ENCODE peak calls at places on chromosomes 11 and 22, in nine cellular contexts. K is A549, A is adrenal gland, O is body of pancreas, V is IMR-90, N is esophagus squamous epithelium, B is heart left ventricle, R is upper lobe of left lung, W is HCT116. H is an unnamed sample.

GRCh38 chr11:117823941-117824420 is 563 bp downstream of the FXYD2 start:
- DNase-seq in K (no peak), A (peak), O (peak), V (no peak), N (no peak), B (peak), R (peak), W (no peak), H (no peak)

GRCh38 chr22:23383491-23384450 is 196.3 kb downstream of the IGLL1 start:
- DNase-seq in K (no peak), A (no peak), O (no peak), V (no peak), N (no peak), B (no peak), R (no peak), W (no peak), H (no peak)

GRCh38 chr22:23764931-23765881 is 2.4 kb downstream of the C22orf15 start:
- DNase-seq in K (no peak), A (no peak), O (no peak), V (no peak), N (no peak), B (no peak), R (no peak), W (no peak), H (no peak)

GRCh38 chr11:79369094-79369493 is 71.7 kb downstream of the TENM4 start:
- DNase-seq in K (no peak), A (no peak), O (no peak), V (no peak), N (no peak), B (no peak), R (no peak), W (no peak), H (no peak)

GRCh38 chr22:43825651-43826050 is 13.5 kb upstream of the EFCAB6 start:
- DNase-seq in K (no peak), A (peak), O (no peak), V (no peak), N (no peak), B (no peak), R (no peak), W (no peak), H (no peak)

GRCh38 chr22:20086763-20087162 is 6.7 kb downstream of the DGCR8 start:
- DNase-seq in K (no peak), A (no peak), O (no peak), V (no peak), N (no peak), B (no peak), R (no peak), W (no peak), H (no peak)

GRCh38 chr11:73402834-73403185 is 26.6 kb downstream of the RELT start:
- DNase-seq in K (no peak), A (peak), O (no peak), V (no peak), N (no peak), B (no peak), R (no peak), W (no peak), H (no peak)

GRCh38 chr11:35303596-35304392 is 115.6 kb downstream of the SLC1A2 start:
- DNase-seq in K (peak), A (peak), O (peak), V (peak), N (no peak), B (no peak), R (peak), W (no peak), H (no peak)

GRCh38 chr11:103893366-103893765 is 143.1 kb upstream of the DDI1 start:
- DNase-seq in K (no peak), A (no peak), O (no peak), V (peak), N (no peak), B (no peak), R (no peak), W (no peak), H (no peak)

GRCh38 chr11:97614571-97614970 is 1224.8 kb downstream of the JRKL start:
- DNase-seq in K (no peak), A (no peak), O (no peak), V (peak), N (no peak), B (no peak), R (no peak), W (no peak), H (no peak)
- TF ChIP-seq POLR2A in K (no peak), A (no peak), O (no peak), V (no peak), N (no peak), B (no peak), R (no peak), W (no peak), H (no peak)

GRCh38 chr11:7415537-7415817 is 69.8 kb upstream of the OLFML1 start:
- DNase-seq in K (no peak), A (no peak), O (no peak), V (no peak), N (no peak), B (no peak), R (no peak), W (no peak), H (no peak)
- TF ChIP-seq POLR2A in K (no peak), A (no peak), O (no peak), V (no peak), N (no peak), B (no peak), R (no peak), W (no peak), H (no peak)

DNA sequence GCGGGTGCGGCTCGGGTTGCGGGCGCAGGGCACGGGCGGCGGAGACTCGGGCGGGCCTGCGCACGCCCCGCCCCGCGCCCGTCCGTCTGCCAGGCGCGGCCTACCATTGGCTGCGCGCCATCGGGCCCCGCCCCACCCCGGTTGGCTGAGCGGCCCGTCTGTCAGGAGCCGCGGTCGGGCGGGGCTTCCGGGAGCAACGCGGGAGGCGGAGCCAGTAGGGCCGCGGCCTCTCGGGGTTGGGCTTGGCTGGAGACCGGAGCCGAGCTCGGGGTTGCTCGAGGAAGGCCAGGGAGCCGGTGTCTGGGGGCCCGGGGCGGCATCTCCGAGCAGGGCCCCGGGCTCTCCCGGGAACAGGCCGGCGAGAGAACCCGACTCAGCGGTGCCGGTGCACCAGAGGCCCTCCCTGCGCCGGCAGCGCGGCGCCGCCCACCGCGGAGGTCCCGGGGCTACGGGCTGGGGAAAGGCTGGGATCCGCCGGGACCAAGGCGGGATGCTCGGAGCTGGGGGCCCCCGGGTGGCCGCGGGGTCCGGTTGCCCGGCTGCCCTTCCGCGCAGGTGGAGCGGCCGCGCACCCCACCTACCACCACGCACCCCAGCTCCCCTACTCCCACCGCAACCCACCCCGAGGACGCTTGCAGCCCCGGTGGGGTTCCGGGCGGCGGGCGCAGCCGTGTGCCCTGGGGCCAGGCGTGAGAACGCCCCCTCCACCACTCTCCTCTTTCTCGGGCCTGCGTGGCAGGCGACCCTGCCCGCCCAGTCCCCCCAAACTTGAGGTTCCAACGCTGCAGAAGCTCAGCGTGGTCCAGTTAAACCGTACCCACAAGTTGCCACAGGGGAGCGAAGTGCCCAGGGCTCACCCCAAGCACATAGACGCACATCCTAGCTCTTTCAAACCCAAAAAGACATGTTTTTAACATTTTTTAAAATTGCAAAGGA is at the start of gene HRAS:
- DNase-seq in K (peak), A (peak), O (peak), V (peak), N (peak), B (peak), R (peak), W (peak), H (peak)
- TF ChIP-seq POLR2A in K (peak), A (no peak), O (peak), V (peak), N (peak), B (no peak), R (no peak), W (peak), H (peak)

DNA sequence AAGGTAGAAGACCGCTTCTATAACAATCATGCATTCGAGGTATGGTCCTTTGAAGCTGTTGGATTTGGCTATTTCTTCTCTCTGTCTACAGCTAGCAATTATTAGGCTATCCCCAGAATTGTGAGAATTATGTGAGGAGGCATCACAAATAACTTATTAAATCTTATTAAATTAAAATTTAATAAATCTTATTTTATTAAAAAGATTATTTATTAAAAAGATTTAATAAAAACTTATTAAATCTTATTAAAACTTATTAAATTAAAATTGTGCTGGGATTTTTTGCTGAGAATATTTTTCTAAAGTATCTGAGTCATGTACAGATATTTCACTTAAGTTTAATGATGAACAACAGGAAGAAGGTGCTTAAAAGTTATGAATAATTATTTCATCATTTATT is 7.7 kb downstream of the SPA17 start:
- DNase-seq in K (no peak), A (no peak), O (no peak), V (no peak), N (no peak), B (no peak), R (no peak), W (no peak), H (no peak)
- TF ChIP-seq POLR2A in K (no peak), A (no peak), O (no peak), V (no peak), N (no peak), B (no peak), R (no peak), W (no peak), H (no peak)

GRCh38 chr22:35452810-35453743 is 53.1 kb downstream of the MCM5 start:
- DNase-seq in K (no peak), A (no peak), O (no peak), V (no peak), N (no peak), B (no peak), R (no peak), W (no peak), H (no peak)
- TF ChIP-seq POLR2A in K (no peak), A (no peak), O (no peak), V (no peak), N (no peak), B (no peak), R (no peak), W (no peak), H (no peak)

GRCh38 chr11:72067676-72068075 is 12.7 kb downstream of the NUMA1 start:
- DNase-seq in K (no peak), A (no peak), O (no peak), V (no peak), N (no peak), B (no peak), R (no peak), W (no peak), H (no peak)

GRCh38 chr11:72072348-72072747 is 8.0 kb downstream of the NUMA1 start:
- DNase-seq in K (no peak), A (peak), O (no peak), V (peak), N (no peak), B (no peak), R (no peak), W (peak), H (peak)

GRCh38 chr11:72070486-72070885 is 9.9 kb downstream of the NUMA1 start:
- DNase-seq in K (no peak), A (no peak), O (no peak), V (no peak), N (no peak), B (no peak), R (no peak), W (no peak), H (no peak)

GRCh38 chr11:72069200-72069599 is 11.1 kb downstream of the NUMA1 start:
- DNase-seq in K (no peak), A (no peak), O (no peak), V (no peak), N (no peak), B (no peak), R (no peak), W (no peak), H (no peak)

DNA sequence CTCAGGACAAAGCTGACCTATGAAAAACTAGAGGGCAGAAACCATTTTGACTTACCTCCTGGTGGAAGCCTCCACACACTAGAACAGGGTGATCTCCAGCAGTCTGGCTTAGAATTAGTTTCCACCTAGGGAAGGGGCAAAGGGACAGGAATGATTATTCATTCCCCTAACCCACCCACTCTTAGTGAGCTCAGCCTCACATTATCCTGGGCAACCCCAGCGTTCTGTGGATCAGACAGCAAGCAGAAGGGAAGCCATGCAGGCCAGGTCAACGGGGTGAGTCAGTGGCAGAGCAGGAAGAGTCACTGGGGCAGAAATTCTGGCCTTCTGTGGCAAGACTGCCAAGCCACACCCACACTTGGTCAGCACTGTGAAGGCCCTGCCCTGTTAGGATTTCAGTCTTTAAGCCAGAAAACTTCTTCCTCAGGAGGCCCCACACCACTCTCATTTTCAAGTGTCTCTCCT is 10.5 kb downstream of the NUMA1 start:
- DNase-seq in K (peak), A (peak), O (peak), V (peak), N (no peak), B (peak), R (peak), W (peak), H (peak)
- TF ChIP-seq POLR2A in K (peak), A (peak), O (no peak), V (no peak), N (no peak), B (no peak), R (no peak), W (no peak), H (peak)

H was measured in H54.